ENCODE peak calls at places on chromosome 2, in four cellular contexts. D is hippocampal formation, X is cardiac muscle cell, R is left ventricle myocardium inferior. M is an unnamed sample.

GRCh38 chr2:177799531-177799930 is 273.0 kb downstream of the PDE11A start:
- DNase-seq in D (no peak), X (peak; percentile 58), R (no peak), M (no peak)

GRCh38 chr2:101657787-101658186 is 39.7 kb upstream of the MAP4K4 start:
- DNase-seq in D (no peak), X (no peak), R (no peak), M (no peak)

GRCh38 chr2:4553219-4553618 is 849.8 kb downstream of the DCDC2C start:
- DNase-seq in D (no peak), X (no peak), R (no peak), M (no peak)

GRCh38 chr2:127559454-127559853 is 24.0 kb downstream of the MYO7B start:
- DNase-seq in D (no peak), X (no peak), R (no peak), M (no peak)

GRCh38 chr2:12318427-12319057 is 398.2 kb upstream of the TRIB2 start:
- DNase-seq in D (no peak), X (no peak), R (no peak), M (no peak)

GRCh38 chr2:105926960-105927678 is 182.4 kb downstream of the NCK2 start:
- DNase-seq in D (no peak), X (no peak), R (no peak), M (no peak)

GRCh38 chr2:66134113-66134730 is 300.7 kb upstream of the MEIS1 start:
- DNase-seq in D (no peak), X (no peak), R (no peak), M (no peak)

GRCh38 chr2:229180658-229181057 is 90.4 kb downstream of the PID1 start:
- DNase-seq in D (no peak), X (no peak), R (no peak), M (no peak)

GRCh38 chr2:22110244-22110651 is 986.5 kb downstream of the TDRD15 start:
- DNase-seq in D (no peak), X (no peak), R (no peak), M (no peak)

GRCh38 chr2:28004086-28004485 is 113.6 kb downstream of the BABAM2 start:
- DNase-seq in D (no peak), X (no peak), R (no peak), M (no peak)

GRCh38 chr2:6748399-6748798 is 117.3 kb downstream of the CMPK2 start:
- DNase-seq in D (no peak), X (no peak), R (no peak), M (no peak)

GRCh38 chr2:1654696-1655374 is 89.5 kb downstream of the PXDN start:
- DNase-seq in D (no peak), X (no peak), R (no peak), M (no peak)

M was measured in nucleus accumbens.